ENCODE peak calls at places on chromosomes 1 and 21, in seven cellular contexts. L is fibroblast of pulmonary artery, X is NCI-H2081 treated with DMSO at 0.1 percent for 48 hours, R is lower leg skin, Y is NCI-H1436, P is NCI-H2107, B is NCI-H1105. W is an unnamed sample.

GRCh38 chr1:106756752-106757151 is 299.7 kb upstream of the PRMT6 start:
- DNase-seq in P (no peak), B (no peak), Y (no peak), R (no peak), L (no peak), X (no peak), W (no peak)

GRCh38 chr1:89873757-89874156 is 52.9 kb downstream of the LRRC8D start:
- DNase-seq in P (no peak), Y (no peak), B (no peak), L (peak), R (no peak), X (no peak), W (no peak)

GRCh38 chr1:86503477-86504129 is 34.9 kb downstream of the CLCA1 start:
- DNase-seq in Y (no peak), B (no peak), P (no peak), X (no peak), L (peak), R (no peak), W (no peak)

GRCh38 chr1:21659924-21660326 is 9.2 kb downstream of the RAP1GAP start:
- DNase-seq in P (no peak), L (no peak), B (no peak), R (no peak), X (no peak), Y (no peak), W (no peak)

GRCh38 chr1:228396770-228397453 is 9.7 kb downstream of the TRIM11 start:
- DNase-seq in Y (no peak), X (no peak), P (no peak), R (peak), B (no peak), L (no peak), W (no peak)

GRCh38 chr1:231931146-231931545 is 304.6 kb downstream of the DISC1 start:
- DNase-seq in L (no peak), R (no peak), B (no peak), Y (no peak), X (no peak), P (no peak), W (no peak)

GRCh38 chr1:245599413-245600174 is 444.8 kb downstream of the KIF26B start:
- DNase-seq in R (peak), X (no peak), L (peak), B (no peak), P (no peak), Y (no peak), W (no peak)

GRCh38 chr1:9294910-9295636 is 2.4 kb downstream of the SPSB1 start:
- DNase-seq in L (peak), R (no peak), P (no peak), B (no peak), X (no peak), Y (no peak), W (no peak)

GRCh38 chr1:11147371-11147770 is 41.8 kb upstream of the ANGPTL7 start:
- DNase-seq in P (no peak), R (no peak), X (no peak), L (peak), Y (no peak), B (no peak), W (no peak)

GRCh38 chr21:29302340-29302991 is 3.7 kb downstream of the BACH1 start:
- DNase-seq in R (no peak), X (no peak), B (no peak), P (no peak), Y (no peak), L (no peak), W (no peak)

GRCh38 chr1:10251325-10252103 is 41.1 kb downstream of the KIF1B start:
- DNase-seq in P (no peak), Y (no peak), L (peak), R (no peak), B (no peak), X (no peak), W (no peak)

GRCh38 chr1:201383647-201384405 is 6.3 kb upstream of the TNNT2 start:
- DNase-seq in Y (peak), R (no peak), X (no peak), P (peak), L (peak), B (no peak), W (no peak)

GRCh38 chr1:168408531-168409242 is 128.0 kb downstream of the TBX19 start:
- DNase-seq in P (no peak), B (no peak), X (no peak), Y (no peak), L (peak), R (no peak), W (no peak)

GRCh38 chr1:41514381-41514780 is 29.9 kb upstream of the EDN2 start:
- DNase-seq in L (no peak), B (no peak), P (no peak), Y (no peak), X (no peak), R (no peak), W (no peak)

GRCh38 chr1:219329606-219330005 is 155.9 kb downstream of the LYPLAL1 start:
- DNase-seq in B (no peak), Y (no peak), L (peak), R (no peak), P (no peak), X (no peak), W (no peak)

GRCh38 chr21:34543017-34543416 is 31.0 kb upstream of the KCNE1 start:
- DNase-seq in Y (no peak), X (no peak), L (no peak), B (no peak), R (no peak), P (no peak), W (no peak)

GRCh38 chr1:36305915-36306209 is 306 bp upstream of the SH3D21 start:
- DNase-seq in P (no peak), R (peak), Y (no peak), X (no peak), L (no peak), B (no peak), W (no peak)

GRCh38 chr1:198837276-198838021 is 198.6 kb downstream of the PTPRC start:
- DNase-seq in L (no peak), Y (no peak), P (no peak), B (no peak), X (no peak), R (no peak), W (no peak)